ENCODE peak calls at places on chromosomes 11 and 22, in nine cellular contexts. U is suprapubic skin, Y is HFF-Myc, R is tibial artery, Q is PC-3, E is RWPE1, W is heart right ventricle, C is transverse colon, K is H9. L is an unnamed sample.

GRCh38 chr22:27984723-27985122 is 65.7 kb upstream of the PITPNB start:
- DNase-seq in E (no peak), W (no peak), U (peak; percentile 48), R (peak; percentile 10), C (no peak), Y (no peak), K (peak; percentile 18), Q (no peak), L (no peak)

GRCh38 chr11:57567512-57568329 is at the start of gene UBE2L6:
- DNase-seq in Y (no peak), Q (no peak), K (peak; percentile 53), W (peak; percentile 67), E (peak; percentile 82), U (peak; percentile 88), C (peak; percentile 87), R (peak; percentile 33), L (no peak)

GRCh38 chr11:126514061-126514713 is 158.7 kb downstream of the ST3GAL4 start:
- DNase-seq in K (no peak), Q (no peak), C (no peak), Y (no peak), E (no peak), U (no peak), W (no peak), R (no peak), L (no peak)

GRCh38 chr11:79428406-79428805 is 12.4 kb downstream of the TENM4 start:
- DNase-seq in C (no peak), Y (no peak), R (no peak), Q (no peak), U (no peak), E (no peak), W (no peak), K (no peak), L (no peak)

GRCh38 chr22:29469755-29470154 is 10.3 kb upstream of the NEFH start:
- DNase-seq in Q (no peak), Y (no peak), C (no peak), U (no peak), R (no peak), W (no peak), K (peak; percentile 58), E (no peak), L (no peak)

GRCh38 chr11:115201121-115201792 is 303.0 kb downstream of the CADM1 start:
- DNase-seq in R (no peak), C (no peak), Y (peak; percentile 35), Q (no peak), W (no peak), U (no peak), E (no peak), K (no peak), L (peak; percentile 16)

GRCh38 chr22:50674606-50675552 is 2.3 kb downstream of the SHANK3 start:
- DNase-seq in K (peak; percentile 91), Q (peak; percentile 73), C (peak; percentile 82), Y (no peak), R (no peak), E (peak; percentile 54), W (no peak), U (peak; percentile 81), L (peak; percentile 78)

GRCh38 chr11:133907841-133908241 is 48.9 kb downstream of the IGSF9B start:
- DNase-seq in C (no peak), K (no peak), Y (no peak), W (no peak), R (no peak), Q (no peak), E (no peak), U (no peak), L (no peak)

GRCh38 chr11:126282361-126282741 is 542 bp upstream of the TIRAP start:
- DNase-seq in K (peak; percentile 59), U (no peak), R (peak; percentile 43), E (peak; percentile 4), C (peak; percentile 57), Q (peak; percentile 34), W (peak; percentile 63), Y (no peak), L (no peak)

GRCh38 chr22:49632199-49633009 is 195.3 kb downstream of the BRD1 start:
- DNase-seq in Q (peak; percentile 73), K (peak; percentile 80), E (peak; percentile 58), C (peak; percentile 37), W (peak; percentile 68), U (no peak), R (no peak), Y (no peak), L (no peak)

GRCh38 chr11:100930185-100930778 is 199.3 kb downstream of the PGR start:
- DNase-seq in K (no peak), R (no peak), E (peak; percentile 34), C (no peak), Q (peak; percentile 89), U (no peak), W (no peak), Y (peak; percentile 55), L (peak; percentile 62)

GRCh38 chr22:19799322-19800190 is 39.0 kb downstream of the TBX1 start:
- DNase-seq in W (peak; percentile 30), U (peak; percentile 90), C (no peak), Q (no peak), R (peak; percentile 54), K (no peak), E (no peak), Y (peak; percentile 98), L (no peak)

GRCh38 chr11:73325036-73325981 is 17.2 kb downstream of the ARHGEF17 start:
- DNase-seq in W (peak; percentile 56), U (no peak), Y (no peak), R (peak; percentile 77), K (no peak), E (no peak), C (no peak), Q (no peak), L (no peak)

GRCh38 chr22:38144025-38144405 is 33.5 kb upstream of the BAIAP2L2 start:
- DNase-seq in K (peak; percentile 49), W (no peak), U (peak; percentile 49), E (no peak), Y (no peak), Q (peak; percentile 43), C (no peak), R (no peak), L (no peak)

GRCh38 chr11:46972821-46973220 is 36.3 kb downstream of the CSTPP1 start:
- DNase-seq in Y (no peak), R (no peak), U (no peak), Q (no peak), E (no peak), K (no peak), W (no peak), C (no peak), L (no peak)

GRCh38 chr22:49590381-49590780 is 237.3 kb downstream of the BRD1 start:
- DNase-seq in Q (no peak), C (peak; percentile 3), R (no peak), U (no peak), K (no peak), E (no peak), Y (no peak), W (no peak), L (no peak)

GRCh38 chr11:103035656-103036434 is 56.1 kb downstream of the DCUN1D5 start:
- DNase-seq in Q (peak; percentile 96), C (no peak), U (no peak), R (no peak), Y (peak; percentile 86), K (no peak), W (no peak), E (peak; percentile 53), L (peak; percentile 46)

GRCh38 chr11:130473795-130474377 is 25.4 kb downstream of the ADAMTS15 start:
- DNase-seq in E (no peak), U (no peak), Q (no peak), Y (no peak), R (no peak), W (no peak), K (no peak), C (no peak), L (no peak)

GRCh38 chr11:18526130-18526520 is 617 bp downstream of the TSG101 start:
- DNase-seq in E (no peak), Q (no peak), W (no peak), K (no peak), C (no peak), U (no peak), R (no peak), Y (no peak), L (no peak)

GRCh38 chr22:48500481-48501230 is 1327.0 kb downstream of the BRD1 start:
- DNase-seq in Y (no peak), C (no peak), U (no peak), E (no peak), W (no peak), R (no peak), Q (no peak), K (peak; percentile 55), L (no peak)

DNA sequence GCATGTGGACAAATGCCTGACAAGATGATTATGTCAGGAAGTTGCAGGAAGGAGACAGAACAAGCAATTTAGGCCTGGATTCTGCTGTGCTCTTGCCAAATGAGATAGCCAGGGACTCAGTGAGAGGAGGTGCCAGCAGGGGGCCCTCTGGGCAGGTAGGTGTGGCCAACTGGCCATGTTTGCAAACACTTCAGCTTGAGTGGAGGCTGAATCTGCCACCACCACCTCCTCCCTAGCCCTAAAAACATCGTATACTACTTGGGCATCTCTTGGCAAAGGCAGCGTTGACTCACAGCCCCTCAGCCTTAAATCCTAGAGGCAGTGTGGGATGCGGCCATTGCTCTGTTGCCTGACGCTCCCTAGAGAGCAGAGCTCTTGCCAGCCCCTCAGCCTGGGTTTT is 95.1 kb upstream of the PLET1 start:
- DNase-seq in K (peak; percentile 67), U (no peak), R (no peak), E (no peak), C (no peak), Y (no peak), W (no peak), Q (peak; percentile 59), L (no peak)
- TF ChIP-seq CTCF in K (peak; percentile 31), U (no peak), R (no peak), E (no peak), C (no peak), Y (peak; percentile 56), W (no peak), Q (peak; percentile 63), L (peak; percentile 56)

GRCh38 chr22:36756746-36757607 is 18.9 kb downstream of the IFT27 start:
- DNase-seq in U (peak; percentile 69), K (peak; percentile 25), W (no peak), Q (no peak), Y (no peak), E (no peak), C (no peak), R (no peak), L (no peak)
- TF ChIP-seq CTCF in U (no peak), K (no peak), W (no peak), Q (no peak), Y (no peak), E (no peak), C (no peak), R (no peak), L (no peak)

DNA sequence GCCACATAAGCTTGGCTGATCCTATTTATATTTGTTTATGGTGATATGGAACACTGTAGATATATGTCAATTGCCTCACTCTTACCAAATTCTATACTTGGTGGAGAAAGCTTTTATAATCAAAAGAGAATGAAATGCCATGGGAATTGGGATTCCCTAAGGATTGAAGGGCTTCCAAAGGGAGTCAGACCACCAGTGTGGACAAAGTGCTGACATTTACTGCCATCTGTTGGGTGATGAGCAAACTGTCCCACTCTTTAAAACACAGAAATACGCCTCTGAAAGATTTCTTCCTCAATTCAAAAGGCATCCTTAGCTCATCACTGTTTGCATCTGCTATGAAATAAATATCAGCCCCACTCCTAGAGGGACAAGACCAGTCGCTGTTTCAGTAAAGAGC is 7.1 kb downstream of the SLC1A2 start:
- DNase-seq in W (no peak), E (no peak), K (no peak), C (no peak), Y (no peak), U (no peak), Q (peak; percentile 32), R (no peak), L (no peak)
- TF ChIP-seq CTCF in W (no peak), E (peak; percentile 43), K (peak; percentile 68), C (no peak), Y (peak; percentile 55), U (no peak), Q (peak; percentile 76), R (no peak), L (peak; percentile 57)

GRCh38 chr22:46021577-46021976 is 44.6 kb upstream of the WNT7B start:
- DNase-seq in R (no peak), Y (no peak), C (peak; percentile 0), E (no peak), K (no peak), Q (no peak), U (peak; percentile 38), W (no peak), L (no peak)
- TF ChIP-seq CTCF in R (no peak), Y (no peak), C (no peak), E (no peak), K (no peak), Q (no peak), U (no peak), W (no peak), L (no peak)